ENCODE peak calls at places on chromosomes 1 and 21, in four cellular contexts. One of them, this sample, is unnamed.

GRCh38 chr1:85328713-85329376 is 52.4 kb upstream of the BCL10 start:
- DNase-seq in psoas muscle: no peak
- DNase-seq in left lung: peak
- DNase-seq in activated naive CD4-positive, alpha-beta T cell: no peak
- DNase-seq in this sample: no peak

GRCh38 chr1:35220976-35221375 is 28.0 kb upstream of the SFPQ start:
- DNase-seq in psoas muscle: no peak
- DNase-seq in left lung: no peak
- DNase-seq in activated naive CD4-positive, alpha-beta T cell: no peak
- DNase-seq in this sample: no peak

GRCh38 chr1:7852778-7853177 is at the start of gene UTS2:
- DNase-seq in psoas muscle: no peak
- DNase-seq in left lung: no peak
- DNase-seq in activated naive CD4-positive, alpha-beta T cell: no peak
- DNase-seq in this sample: no peak

GRCh38 chr1:163826500-163826899 is 504.7 kb downstream of the NUF2 start:
- DNase-seq in psoas muscle: no peak
- DNase-seq in left lung: no peak
- DNase-seq in activated naive CD4-positive, alpha-beta T cell: no peak
- DNase-seq in this sample: no peak

GRCh38 chr1:88658419-88658818 is 25.7 kb upstream of the PKN2 start:
- DNase-seq in psoas muscle: no peak
- DNase-seq in left lung: no peak
- DNase-seq in activated naive CD4-positive, alpha-beta T cell: no peak
- DNase-seq in this sample: no peak

GRCh38 chr1:55472784-55473183 is 257.6 kb upstream of the USP24 start:
- DNase-seq in psoas muscle: no peak
- DNase-seq in left lung: no peak
- DNase-seq in activated naive CD4-positive, alpha-beta T cell: no peak
- DNase-seq in this sample: no peak

GRCh38 chr1:63746129-63746864 is 27.5 kb upstream of the ROR1 start:
- DNase-seq in psoas muscle: no peak
- DNase-seq in left lung: no peak
- DNase-seq in activated naive CD4-positive, alpha-beta T cell: no peak
- DNase-seq in this sample: no peak

GRCh38 chr1:59142663-59143487 is 154.0 kb upstream of the FGGY start:
- DNase-seq in psoas muscle: no peak
- DNase-seq in left lung: no peak
- DNase-seq in activated naive CD4-positive, alpha-beta T cell: no peak
- DNase-seq in this sample: no peak

GRCh38 chr1:103108525-103109150 is 316 bp upstream of the COL11A1 start:
- DNase-seq in psoas muscle: peak
- DNase-seq in left lung: peak
- DNase-seq in activated naive CD4-positive, alpha-beta T cell: no peak
- DNase-seq in this sample: no peak

GRCh38 chr1:109438798-109439297 is 12.6 kb upstream of the PSMA5 start:
- DNase-seq in psoas muscle: no peak
- DNase-seq in left lung: no peak
- DNase-seq in activated naive CD4-positive, alpha-beta T cell: no peak
- DNase-seq in this sample: no peak

GRCh38 chr1:208231929-208232360 is 12.2 kb downstream of the PLXNA2 start:
- DNase-seq in psoas muscle: no peak
- DNase-seq in left lung: no peak
- DNase-seq in activated naive CD4-positive, alpha-beta T cell: no peak
- DNase-seq in this sample: no peak

GRCh38 chr1:18923721-18924610 is 21.6 kb upstream of the ALDH4A1 start:
- DNase-seq in psoas muscle: no peak
- DNase-seq in left lung: no peak
- DNase-seq in activated naive CD4-positive, alpha-beta T cell: no peak
- DNase-seq in this sample: no peak

GRCh38 chr1:229714964-229715603 is 89.0 kb downstream of the URB2 start:
- DNase-seq in psoas muscle: no peak
- DNase-seq in left lung: no peak
- DNase-seq in activated naive CD4-positive, alpha-beta T cell: no peak
- DNase-seq in this sample: no peak

GRCh38 chr1:236338096-236338495 is 56.0 kb upstream of the EDARADD start:
- DNase-seq in psoas muscle: no peak
- DNase-seq in left lung: no peak
- DNase-seq in activated naive CD4-positive, alpha-beta T cell: no peak
- DNase-seq in this sample: no peak

GRCh38 chr21:41410767-41411448 is 15.1 kb upstream of the MX1 start:
- DNase-seq in psoas muscle: no peak
- DNase-seq in left lung: no peak
- DNase-seq in activated naive CD4-positive, alpha-beta T cell: no peak
- DNase-seq in this sample: no peak

GRCh38 chr21:36211660-36212512 is 55.3 kb downstream of the DOP1B start:
- DNase-seq in psoas muscle: no peak
- DNase-seq in left lung: no peak
- DNase-seq in activated naive CD4-positive, alpha-beta T cell: no peak
- DNase-seq in this sample: no peak

GRCh38 chr1:7089485-7089884 is 304.2 kb downstream of the CAMTA1 start:
- DNase-seq in psoas muscle: no peak
- DNase-seq in left lung: no peak
- DNase-seq in activated naive CD4-positive, alpha-beta T cell: no peak
- DNase-seq in this sample: no peak

GRCh38 chr21:17699524-17700189 is 87.0 kb upstream of the BTG3 start:
- DNase-seq in psoas muscle: no peak
- DNase-seq in left lung: no peak
- DNase-seq in activated naive CD4-positive, alpha-beta T cell: no peak
- DNase-seq in this sample: no peak

GRCh38 chr1:183283286-183283685 is 97.2 kb downstream of the LAMC2 start:
- DNase-seq in psoas muscle: no peak
- DNase-seq in left lung: no peak
- DNase-seq in activated naive CD4-positive, alpha-beta T cell: no peak
- DNase-seq in this sample: no peak

GRCh38 chr1:207997486-207998268 is 86.8 kb upstream of the CD34 start:
- DNase-seq in psoas muscle: peak
- DNase-seq in left lung: peak
- DNase-seq in activated naive CD4-positive, alpha-beta T cell: peak
- DNase-seq in this sample: no peak

GRCh38 chr1:6359568-6360496 is 33.7 kb downstream of the ACOT7 start:
- DNase-seq in psoas muscle: no peak
- DNase-seq in left lung: peak
- DNase-seq in activated naive CD4-positive, alpha-beta T cell: no peak
- DNase-seq in this sample: no peak

GRCh38 chr1:6521502-6521901 is 30.0 kb upstream of the PLEKHG5 start:
- DNase-seq in psoas muscle: no peak
- DNase-seq in left lung: no peak
- DNase-seq in activated naive CD4-positive, alpha-beta T cell: no peak
- DNase-seq in this sample: no peak

GRCh38 chr1:247747616-247748015 is 325 bp downstream of the OR14A2 start:
- DNase-seq in psoas muscle: no peak
- DNase-seq in left lung: no peak
- DNase-seq in activated naive CD4-positive, alpha-beta T cell: no peak
- DNase-seq in this sample: no peak

GRCh38 chr1:198162091-198162767 is 5.4 kb downstream of the NEK7 start:
- DNase-seq in psoas muscle: no peak
- DNase-seq in left lung: peak
- DNase-seq in activated naive CD4-positive, alpha-beta T cell: no peak
- DNase-seq in this sample: no peak

GRCh38 chr21:41664881-41665765 is 101.7 kb downstream of the RIPK4 start:
- DNase-seq in psoas muscle: no peak
- DNase-seq in left lung: no peak
- DNase-seq in activated naive CD4-positive, alpha-beta T cell: no peak
- DNase-seq in this sample: no peak

GRCh38 chr21:21102874-21103273 is 104.7 kb downstream of the NCAM2 start:
- DNase-seq in psoas muscle: no peak
- DNase-seq in left lung: no peak
- DNase-seq in activated naive CD4-positive, alpha-beta T cell: no peak
- DNase-seq in this sample: no peak

GRCh38 chr1:202292773-202293172 is 49.0 kb downstream of the UBE2T start:
- DNase-seq in psoas muscle: no peak
- DNase-seq in left lung: no peak
- DNase-seq in activated naive CD4-positive, alpha-beta T cell: no peak
- DNase-seq in this sample: no peak

GRCh38 chr1:180168786-180169640 is 14.3 kb downstream of the QSOX1 start:
- DNase-seq in psoas muscle: peak
- DNase-seq in left lung: no peak
- DNase-seq in activated naive CD4-positive, alpha-beta T cell: no peak
- DNase-seq in this sample: no peak

GRCh38 chr1:151716771-151717631 is at the start of gene CELF3:
- DNase-seq in psoas muscle: no peak
- DNase-seq in left lung: no peak
- DNase-seq in activated naive CD4-positive, alpha-beta T cell: no peak
- DNase-seq in this sample: no peak

GRCh38 chr1:24905979-24906720 is 23.9 kb downstream of the RUNX3 start:
- DNase-seq in psoas muscle: no peak
- DNase-seq in left lung: peak
- DNase-seq in activated naive CD4-positive, alpha-beta T cell: no peak
- DNase-seq in this sample: no peak

GRCh38 chr1:89873757-89874156 is 52.9 kb downstream of the LRRC8D start:
- DNase-seq in psoas muscle: no peak
- DNase-seq in left lung: no peak
- DNase-seq in activated naive CD4-positive, alpha-beta T cell: no peak
- DNase-seq in this sample: no peak

GRCh38 chr1:4736254-4736653 is 81.8 kb downstream of the AJAP1 start:
- DNase-seq in psoas muscle: no peak
- DNase-seq in left lung: no peak
- DNase-seq in activated naive CD4-positive, alpha-beta T cell: no peak
- DNase-seq in this sample: no peak

This sample was measured in activated gamma-delta T cell.